ENCODE peak calls at places on chromosomes 6 and 20, in eight cellular contexts. X, V, G, D, T, S, U and W are unnamed samples. For H3K27me3, the result is how much of the 10 kb centered on the place peaks cover.

GRCh38 chr6:123841067-123841896 is 37.6 kb downstream of the NKAIN2 start:
- DNase-seq in X (no peak), V (no peak), G (no peak), D (no peak), T (no peak), S (no peak), U (no peak), W (no peak)

GRCh38 chr20:11901127-11901526 is 16.6 kb upstream of the BTBD3 start:
- DNase-seq in X (peak), V (peak), G (no peak), D (peak), T (peak), S (no peak), U (no peak), W (no peak)

GRCh38 chr6:125046107-125046925 is 84.1 kb downstream of the RNF217 start:
- DNase-seq in X (no peak), V (peak), G (no peak), D (no peak), T (peak), S (no peak), U (no peak), W (no peak)

GRCh38 chr20:62725596-62726268 is 17.1 kb downstream of the NTSR1 start:
- DNase-seq in X (no peak), V (no peak), G (no peak), D (no peak), T (no peak), S (no peak), U (no peak), W (no peak)

GRCh38 chr6:161272600-161273355 is 1.1 kb downstream of the AGPAT4 start:
- DNase-seq in X (peak), V (peak), G (no peak), D (peak), T (peak), S (no peak), U (peak), W (no peak)

GRCh38 chr20:38057351-38057972 is 23.9 kb downstream of the RPRD1B start:
- DNase-seq in X (peak), V (peak), G (peak), D (peak), T (peak), S (peak), U (peak), W (no peak)

GRCh38 chr6:125191916-125192609 is 38.5 kb downstream of the TPD52L1 start:
- DNase-seq in X (peak), V (peak), G (peak), D (peak), T (peak), S (peak), U (peak), W (peak)

GRCh38 chr20:36149469-36149868 is 5.1 kb upstream of the EPB41L1 start:
- DNase-seq in X (no peak), V (no peak), G (no peak), D (no peak), T (no peak), S (no peak), U (no peak), W (no peak)

GRCh38 chr6:127517698-127518097 is 1.4 kb downstream of the MTCL3 start:
- DNase-seq in X (no peak), V (no peak), G (no peak), D (no peak), T (no peak), S (no peak), U (no peak), W (no peak)

GRCh38 chr6:14638562-14638931 is 521.0 kb downstream of the CD83 start:
- DNase-seq in X (no peak), V (no peak), G (no peak), D (no peak), T (no peak), S (no peak), U (no peak), W (no peak)

GRCh38 chr20:60054716-60055371 is 96.6 kb downstream of the CDH26 start:
- DNase-seq in X (no peak), V (no peak), G (no peak), D (no peak), T (no peak), S (no peak), U (no peak), W (no peak)

GRCh38 chr6:74568851-74569250 is 637.0 kb downstream of the COL12A1 start:
- DNase-seq in X (peak), V (no peak), G (no peak), D (no peak), T (no peak), S (no peak), U (no peak), W (no peak)

GRCh38 chr6:19549109-19549508 is 288.1 kb upstream of the ID4 start:
- DNase-seq in X (no peak), V (no peak), G (no peak), D (no peak), T (no peak), S (no peak), U (no peak), W (no peak)

GRCh38 chr6:445571-446417 is 54.2 kb downstream of the IRF4 start:
- DNase-seq in X (no peak), V (no peak), G (no peak), D (no peak), T (no peak), S (no peak), U (no peak), W (no peak)

GRCh38 chr6:52605610-52606185 is 28.8 kb upstream of the TRAM2 start:
- DNase-seq in X (no peak), V (no peak), G (no peak), D (no peak), T (no peak), S (no peak), U (no peak), W (no peak)

DNA sequence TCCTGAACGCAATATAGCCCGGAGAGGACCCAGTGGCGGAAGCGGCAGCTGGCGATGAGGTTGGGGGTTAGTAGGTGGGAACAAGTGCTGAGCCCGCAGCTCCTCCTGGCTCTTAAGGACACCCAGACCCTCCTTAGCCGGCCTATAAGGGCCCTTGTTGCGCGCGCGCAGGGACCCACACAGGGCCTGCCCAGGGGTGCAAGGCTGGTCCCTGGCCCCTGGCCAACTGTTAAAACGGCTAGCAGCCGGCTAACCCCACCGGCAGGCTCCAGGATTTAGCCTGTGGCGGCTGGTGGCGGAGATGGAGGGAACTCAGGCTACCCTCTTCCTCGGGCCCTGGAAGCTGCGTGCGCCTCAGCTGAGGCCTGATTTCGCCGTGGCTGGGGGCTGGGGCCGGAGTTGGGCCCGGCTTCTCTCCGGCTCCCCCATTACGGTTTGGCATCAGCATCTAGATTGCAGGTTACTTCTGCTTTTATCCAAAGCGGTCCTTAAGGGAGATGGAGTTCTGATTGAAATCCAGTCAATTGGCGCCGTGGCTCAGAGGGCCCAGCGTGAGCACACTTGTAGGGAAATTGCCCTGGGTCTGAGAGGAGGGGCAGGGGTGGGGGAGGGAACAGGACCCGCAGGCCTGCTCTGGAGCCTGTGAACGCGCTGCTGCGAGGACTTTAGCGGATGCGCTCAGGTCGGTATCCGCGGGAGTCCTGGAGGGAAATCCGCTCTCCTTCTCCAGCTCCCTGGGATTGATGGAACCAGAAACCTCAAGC is 37.0 kb upstream of the CCDC167 start:
- DNase-seq in X (no peak), V (peak), G (no peak), D (peak), T (no peak), S (no peak), U (no peak), W (no peak)
- H3K27me3 ChIP-seq in X (half or more), V (half or more), G (under half), D (half or more), T (under half), S (under half), U (half or more), W (under half)

GRCh38 chr20:53678315-53678989 is 84.8 kb upstream of the ZNF217 start:
- DNase-seq in X (peak), V (no peak), G (no peak), D (no peak), T (no peak), S (no peak), U (no peak), W (no peak)
- H3K27me3 ChIP-seq in X (under half), V (under half), G (under half), D (under half), T (under half), S (under half), U (under half), W (under half)

GRCh38 chr6:170292778-170293164 is 1.9 kb upstream of the DLL1 start:
- DNase-seq in X (peak), V (no peak), G (no peak), D (peak), T (no peak), S (no peak), U (no peak), W (no peak)

GRCh38 chr6:170293411-170293844 is 2.5 kb upstream of the DLL1 start:
- DNase-seq in X (no peak), V (no peak), G (no peak), D (peak), T (no peak), S (no peak), U (no peak), W (no peak)

GRCh38 chr6:170290306-170291128 is at the start of gene DLL1:
- DNase-seq in X (peak), V (peak), G (peak), D (peak), T (peak), S (no peak), U (no peak), W (no peak)

GRCh38 chr6:170291271-170292110 is 613 bp upstream of the DLL1 start:
- DNase-seq in X (peak), V (peak), G (peak), D (peak), T (peak), S (no peak), U (peak), W (no peak)

GRCh38 chr6:170292111-170292777 is 1.4 kb upstream of the DLL1 start:
- DNase-seq in X (no peak), V (peak), G (no peak), D (peak), T (no peak), S (no peak), U (no peak), W (no peak)
- H3K27me3 ChIP-seq in X (under half), V (half or more), G (half or more), D (half or more), T (under half), S (half or more), U (half or more), W (under half)

DNA sequence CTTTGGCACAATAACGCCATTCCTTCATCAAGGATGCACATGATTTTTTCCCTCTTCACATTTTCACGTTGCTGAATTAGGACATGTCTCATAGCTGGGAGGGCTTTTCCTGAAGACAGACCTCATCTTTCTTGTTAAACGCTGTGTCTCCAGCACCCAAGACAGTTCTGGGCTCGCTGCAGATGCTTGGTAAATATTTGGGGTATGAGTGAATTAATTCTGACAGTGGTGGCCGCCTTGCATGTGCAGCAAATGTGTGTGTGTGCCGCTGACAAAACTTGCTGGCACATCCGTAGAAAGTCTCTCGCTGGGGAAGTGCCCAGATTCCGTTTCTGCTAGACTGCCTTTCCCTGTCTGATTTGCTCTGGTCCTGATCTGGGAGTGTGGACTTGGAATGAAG is 48.1 kb upstream of the ZNFX1 start:
- DNase-seq in X (peak), V (no peak), G (no peak), D (no peak), T (no peak), S (no peak), U (no peak), W (no peak)
- H3K27me3 ChIP-seq in X (under half), V (under half), G (under half), D (under half), T (under half), S (under half), U (under half), W (under half)